ENCODE peak calls at places on chromosomes 12 and 14, in eight cellular contexts. A is activated CD8-positive, alpha-beta T cell treated with anti-CD3 and anti-CD28 coated beads for 36 hours; C is PC-3; K is Right ventricle myocardium superior; D is esophagus mucosa; N is Panc1; Z is activated T-cell treated with anti-CD3 and anti-CD28 coated beads, Interleukin-2, amount 50 U/mL, for 72 hours; M is left ventricle myocardium superior. F is an unnamed sample.

GRCh38 chr12:3646561-3647241 is 106.2 kb downstream of the CRACR2A start:
- ATAC-seq in D (no peak), A (no peak), M (peak), N (no peak), K (peak), Z (no peak), C (no peak), F (no peak)

GRCh38 chr12:122227341-122227740 is 1.5 kb upstream of the DIABLO start:
- ATAC-seq in D (no peak), K (no peak), Z (no peak), A (no peak), C (no peak), N (no peak), M (no peak), F (no peak)

GRCh38 chr14:102279688-102280348 is 25.1 kb downstream of the MOK start:
- ATAC-seq in N (peak), K (no peak), A (peak), C (peak), D (peak), M (no peak), Z (peak), F (peak)

GRCh38 chr12:45220961-45221360 is 5.1 kb downstream of the ANO6 start:
- ATAC-seq in N (no peak), C (no peak), D (no peak), K (no peak), A (no peak), M (no peak), Z (no peak), F (no peak)

GRCh38 chr14:29810657-29811056 is 117.0 kb downstream of the PRKD1 start:
- ATAC-seq in Z (no peak), M (peak), D (no peak), N (no peak), K (no peak), A (no peak), C (no peak), F (no peak)

GRCh38 chr14:104363891-104364760 is 215.4 kb upstream of the C14orf180 start:
- ATAC-seq in K (peak), C (no peak), A (no peak), Z (no peak), N (peak), D (no peak), M (peak), F (no peak)

GRCh38 chr14:104149278-104149595 is 10.8 kb downstream of the KIF26A start:
- ATAC-seq in Z (no peak), A (no peak), M (no peak), D (no peak), N (no peak), K (no peak), C (no peak), F (no peak)

GRCh38 chr14:61528591-61529021 is 166.7 kb upstream of the HIF1A start:
- ATAC-seq in A (peak), M (no peak), N (no peak), C (no peak), D (no peak), K (no peak), Z (peak), F (peak)

GRCh38 chr12:31298510-31298904 is 27.4 kb downstream of the SINHCAF start:
- ATAC-seq in N (no peak), D (no peak), K (no peak), A (no peak), Z (no peak), M (no peak), C (no peak), F (no peak)

GRCh38 chr12:81866081-81866480 is 106.9 kb upstream of the PPFIA2 start:
- ATAC-seq in K (no peak), A (no peak), Z (no peak), M (no peak), C (no peak), D (no peak), N (no peak), F (no peak)

GRCh38 chr12:10147714-10148403 is 17.9 kb upstream of the CLEC7A start:
- ATAC-seq in N (no peak), A (no peak), Z (peak), M (no peak), D (no peak), K (no peak), C (no peak), F (no peak)

GRCh38 chr12:124679533-124680371 is 112.3 kb upstream of the NCOR2 start:
- ATAC-seq in K (peak), Z (no peak), A (no peak), D (no peak), C (no peak), N (peak), M (peak), F (no peak)

GRCh38 chr14:97290065-97290464 is 492.9 kb downstream of the VRK1 start:
- ATAC-seq in K (no peak), Z (no peak), D (no peak), N (no peak), A (peak), C (no peak), M (no peak), F (no peak)

GRCh38 chr12:57173089-57173488 is 25.7 kb upstream of the LRP1-AS start:
- ATAC-seq in D (no peak), K (peak), Z (peak), A (peak), M (peak), N (peak), C (peak), F (peak)

GRCh38 chr14:20680843-20681347 is 3.5 kb upstream of the RNASE4 start:
- ATAC-seq in Z (no peak), K (no peak), N (no peak), C (peak), M (no peak), D (peak), A (peak), F (peak)

GRCh38 chr14:20656274-20656673 is 14.8 kb upstream of the OR6S1 start:
- ATAC-seq in K (no peak), A (no peak), C (no peak), Z (no peak), N (no peak), M (no peak), D (no peak), F (no peak)

GRCh38 chr12:39722511-39722910 is 102.9 kb upstream of the ABCD2 start:
- ATAC-seq in D (no peak), K (no peak), Z (peak), A (no peak), N (no peak), C (no peak), M (no peak), F (no peak)

GRCh38 chr12:69000540-69001243 is 67.7 kb upstream of the CPM start:
- ATAC-seq in A (no peak), K (no peak), C (no peak), Z (no peak), M (no peak), D (peak), N (no peak), F (no peak)

GRCh38 chr12:32522322-32523221 is 123.2 kb downstream of the FGD4 start:
- ATAC-seq in A (no peak), Z (no peak), N (no peak), C (no peak), K (peak), M (peak), D (no peak), F (no peak)

GRCh38 chr14:104650981-104651875 is 38.2 kb upstream of the INF2 start:
- ATAC-seq in A (no peak), D (peak), K (no peak), N (peak), Z (no peak), M (peak), C (no peak), F (peak)

GRCh38 chr14:104602315-104602932 is 2.1 kb downstream of the TMEM179 start:
- ATAC-seq in D (no peak), M (no peak), N (no peak), A (no peak), Z (no peak), K (no peak), C (no peak), F (no peak)

GRCh38 chr12:99200711-99201384 is 446.7 kb upstream of the GARIN6 start:
- ATAC-seq in A (no peak), M (no peak), K (no peak), N (no peak), Z (no peak), C (no peak), D (peak), F (no peak)

GRCh38 chr14:24959791-24960331 is 90.1 kb downstream of the STXBP6 start:
- ATAC-seq in N (no peak), D (no peak), M (peak), C (no peak), Z (no peak), A (no peak), K (peak), F (no peak)

GRCh38 chr14:56046999-56047398 is 71.2 kb upstream of the PELI2 start:
- ATAC-seq in M (no peak), D (no peak), N (no peak), Z (no peak), K (no peak), A (no peak), C (no peak), F (no peak)

GRCh38 chr14:38536376-38537038 is 280.6 kb upstream of the CLEC14A start:
- ATAC-seq in C (no peak), Z (no peak), D (no peak), K (no peak), A (no peak), N (no peak), M (no peak), F (no peak)

F was measured in SK-N-SH treated with all-trans-retinoic acid at 6 μM for 48 hours.